ENCODE peak calls at places on chromosomes 5 and 9, in eight cellular contexts. F, C, N, O, R, S, Q and L are unnamed samples.
A peak's percentile ranks its signal among the peaks of the same experiment; 100 is the strongest.

GRCh38 chr5:135885031-135885430 is 10.6 kb downstream of the IL9 start:
- DNase-seq in F (no peak), C (no peak), N (no peak), O (no peak), R (no peak), S (no peak), Q (no peak), L (no peak)

GRCh38 chr5:54867310-54867944 is 118.0 kb downstream of the ESM1 start:
- DNase-seq in F (no peak), C (peak; percentile 66), N (peak; percentile 46), O (peak; percentile 80), R (no peak), S (no peak), Q (no peak), L (no peak)

GRCh38 chr9:105436753-105437152 is 11.1 kb upstream of the FSD1L start:
- DNase-seq in F (no peak), C (no peak), N (no peak), O (no peak), R (no peak), S (no peak), Q (no peak), L (no peak)

GRCh38 chr5:173278641-173279040 is 43.6 kb upstream of the NKX2-5 start:
- DNase-seq in F (no peak), C (no peak), N (no peak), O (no peak), R (no peak), S (no peak), Q (no peak), L (no peak)

GRCh38 chr9:127491516-127491915 is 40.2 kb downstream of the LRSAM1 start:
- DNase-seq in F (no peak), C (no peak), N (no peak), O (no peak), R (no peak), S (no peak), Q (no peak), L (no peak)

GRCh38 chr5:89972901-89973300 is 436.7 kb downstream of the CETN3 start:
- DNase-seq in F (no peak), C (peak; percentile 61), N (peak; percentile 16), O (peak; percentile 23), R (no peak), S (no peak), Q (no peak), L (no peak)

GRCh38 chr5:87298687-87299362 is 31.1 kb downstream of the RASA1 start:
- DNase-seq in F (no peak), C (no peak), N (no peak), O (peak; percentile 18), R (no peak), S (no peak), Q (no peak), L (no peak)

GRCh38 chr9:92966518-92966800 is 19.1 kb downstream of the FGD3 start:
- DNase-seq in F (no peak), C (no peak), N (no peak), O (no peak), R (no peak), S (no peak), Q (no peak), L (no peak)

GRCh38 chr5:150112211-150113046 is 26.1 kb upstream of the CSF1R start:
- DNase-seq in F (no peak), C (peak; percentile 77), N (peak; percentile 90), O (peak; percentile 88), R (no peak), S (no peak), Q (peak; percentile 91), L (no peak)

GRCh38 chr9:76404401-76404800 is 10.2 kb upstream of the RFK start:
- DNase-seq in F (no peak), C (no peak), N (no peak), O (no peak), R (no peak), S (no peak), Q (no peak), L (no peak)

GRCh38 chr5:52491071-52491828 is 296.5 kb upstream of the ITGA1 start:
- DNase-seq in F (no peak), C (no peak), N (no peak), O (no peak), R (no peak), S (no peak), Q (no peak), L (no peak)

GRCh38 chr5:64925123-64925522 is 156.4 kb downstream of the CWC27 start:
- DNase-seq in F (no peak), C (no peak), N (no peak), O (no peak), R (no peak), S (no peak), Q (no peak), L (no peak)

GRCh38 chr9:133135193-133135745 is 14.2 kb upstream of the RALGDS start:
- DNase-seq in F (no peak), C (peak; percentile 98), N (peak; percentile 90), O (peak; percentile 88), R (peak; percentile 65), S (peak; percentile 89), Q (peak; percentile 89), L (no peak)

GRCh38 chr5:142587354-142587965 is 98.4 kb downstream of the FGF1 start:
- DNase-seq in F (no peak), C (peak; percentile 52), N (no peak), O (peak; percentile 70), R (no peak), S (peak; percentile 57), Q (no peak), L (peak; percentile 32)

GRCh38 chr9:72665421-72665820 is 144.0 kb downstream of the TMC1 start:
- DNase-seq in F (no peak), C (peak; percentile 87), N (peak; percentile 85), O (peak; percentile 51), R (no peak), S (no peak), Q (no peak), L (no peak)

GRCh38 chr9:132201139-132201538 is 39.3 kb downstream of the NTNG2 start:
- DNase-seq in F (no peak), C (no peak), N (no peak), O (no peak), R (no peak), S (no peak), Q (no peak), L (no peak)

GRCh38 chr5:44807269-44807668 is 1.5 kb upstream of the MRPS30 start:
- DNase-seq in F (no peak), C (peak; percentile 84), N (no peak), O (peak; percentile 17), R (no peak), S (no peak), Q (no peak), L (no peak)

GRCh38 chr5:88727705-88728313 is 155.2 kb downstream of the MEF2C start:
- DNase-seq in F (no peak), C (peak; percentile 41), N (peak; percentile 2), O (peak; percentile 62), R (no peak), S (no peak), Q (no peak), L (no peak)

GRCh38 chr9:96331236-96331947 is 29.4 kb upstream of the HSD17B3 start:
- DNase-seq in F (no peak), C (peak; percentile 53), N (peak; percentile 76), O (peak; percentile 42), R (no peak), S (peak; percentile 17), Q (no peak), L (no peak)

GRCh38 chr9:96323169-96323568 is 21.2 kb upstream of the HSD17B3 start:
- DNase-seq in F (no peak), C (no peak), N (no peak), O (no peak), R (no peak), S (no peak), Q (no peak), L (no peak)

DNA sequence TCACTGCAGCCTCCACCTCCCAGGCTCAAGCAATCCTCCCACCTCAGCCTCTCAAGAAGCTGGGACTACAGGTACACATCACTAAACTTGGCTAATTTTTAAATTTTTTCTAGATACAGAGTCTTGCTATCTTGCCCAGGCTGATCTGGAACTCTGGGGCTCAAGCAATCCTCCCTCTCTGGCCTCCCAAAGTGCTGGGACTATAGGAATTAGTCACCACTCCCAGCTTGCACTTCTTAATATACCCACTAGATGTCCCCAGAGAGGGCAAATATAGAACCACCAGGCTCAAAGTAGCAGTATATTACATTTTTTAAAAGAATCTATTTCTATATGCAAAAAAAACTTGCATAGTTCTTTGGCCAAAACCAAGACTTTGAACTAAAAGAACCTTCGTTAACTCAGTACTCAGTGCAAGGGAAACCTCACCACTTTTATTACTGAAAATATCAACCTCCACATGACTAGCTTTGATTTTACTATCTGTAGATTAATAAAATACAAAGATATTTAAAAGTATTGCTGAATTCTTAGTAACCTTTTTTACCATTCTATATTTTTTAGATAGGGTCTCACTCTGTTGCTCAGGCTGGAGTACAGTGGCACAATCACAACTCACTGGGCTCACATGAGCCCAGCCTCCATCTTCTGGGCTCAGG is 25.8 kb upstream of the HSD17B3 start:
- DNase-seq in F (no peak), C (peak; percentile 60), N (peak; percentile 16), O (peak; percentile 79), R (no peak), S (peak; percentile 58), Q (no peak), L (peak; percentile 53)
- TF ChIP-seq CTCF in F (peak; percentile 76), C (peak; percentile 80), N (peak; percentile 80), O (peak; percentile 83), R (peak; percentile 91), S (peak; percentile 51), Q (peak; percentile 85), L (peak; percentile 86)

GRCh38 chr5:179623001-179623905 is at the start of gene HNRNPH1:
- DNase-seq in F (peak; percentile 98), C (peak; percentile 98), N (peak; percentile 91), O (peak; percentile 100), R (peak; percentile 98), S (peak; percentile 99), Q (peak; percentile 100), L (peak; percentile 98)
- TF ChIP-seq CTCF in F (no peak), C (no peak), N (no peak), O (no peak), R (no peak), S (no peak), Q (no peak), L (no peak)

DNA sequence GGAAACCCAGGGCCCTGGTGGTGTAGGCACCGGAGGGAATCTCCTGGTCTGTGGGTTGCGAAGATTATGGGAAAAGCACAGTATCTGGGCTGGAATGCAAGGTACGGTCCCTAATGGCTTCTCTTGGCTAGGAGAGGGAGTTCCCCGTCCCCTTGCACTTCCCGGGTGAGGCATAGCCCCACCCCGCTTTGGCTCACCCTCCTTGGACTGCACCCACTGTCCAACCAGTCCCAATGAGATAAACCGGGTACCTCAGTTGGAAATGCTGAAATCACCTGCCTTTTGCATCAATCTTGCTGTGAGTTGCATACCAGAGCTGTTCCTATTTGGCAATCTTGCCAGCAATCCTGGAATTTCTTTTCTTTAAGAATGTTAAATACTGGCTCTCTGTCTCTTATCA is 1429.1 kb downstream of the MAT2B start:
- DNase-seq in F (no peak), C (no peak), N (no peak), O (no peak), R (no peak), S (no peak), Q (no peak), L (no peak)
- TF ChIP-seq CTCF in F (no peak), C (no peak), N (no peak), O (no peak), R (no peak), S (no peak), Q (no peak), L (no peak)

DNA sequence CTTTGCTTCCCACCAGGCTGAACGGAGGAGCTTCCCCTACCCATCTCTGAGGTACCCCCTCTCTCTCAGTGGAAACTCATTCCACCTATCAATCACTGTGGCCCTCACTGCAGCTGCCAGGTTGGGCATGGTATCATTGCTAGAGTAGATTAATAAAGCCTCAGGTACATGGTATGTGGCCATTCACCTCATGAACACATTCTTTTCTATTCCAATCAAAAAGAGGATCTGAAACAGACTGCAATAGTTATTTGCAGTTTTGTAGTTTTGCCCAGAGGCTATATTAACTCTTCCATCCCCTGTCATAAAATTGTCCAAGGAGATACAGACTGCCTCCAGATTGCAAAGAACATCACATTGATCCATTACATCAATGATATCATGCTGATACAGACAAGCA is 85.8 kb upstream of the MVB12B start:
- DNase-seq in F (no peak), C (no peak), N (no peak), O (no peak), R (no peak), S (no peak), Q (no peak), L (no peak)
- TF ChIP-seq CTCF in F (no peak), C (no peak), N (no peak), O (no peak), R (no peak), S (no peak), Q (no peak), L (no peak)